ENCODE peak calls at places on chromosomes 11 and 22, in seven cellular contexts. T is astrocyte of the cerebellum, P is AG04449, U is stomach, A is adrenal gland, L is body of pancreas, M is IMR-90. F is an unnamed sample.

GRCh38 chr11:89220684-89221339 is 43.1 kb downstream of the TYR start:
- DNase-seq in T (no peak), P (no peak), U (no peak), A (no peak), L (no peak), M (no peak), F (no peak)

GRCh38 chr11:115409691-115410220 is 94.5 kb downstream of the CADM1 start:
- DNase-seq in T (no peak), P (no peak), U (no peak), A (no peak), L (peak), M (peak), F (no peak)

GRCh38 chr22:44659140-44659539 is 42.9 kb upstream of the PRR5 start:
- DNase-seq in T (no peak), P (no peak), U (no peak), A (no peak), L (no peak), M (no peak), F (no peak)

GRCh38 chr11:111426615-111427014 is 47.5 kb upstream of the POU2AF1 start:
- DNase-seq in T (no peak), P (no peak), U (no peak), A (no peak), L (no peak), M (no peak), F (no peak)

GRCh38 chr11:121473064-121473777 is 20.5 kb upstream of the SORL1-AS1 start:
- DNase-seq in T (no peak), P (no peak), U (no peak), A (no peak), L (no peak), M (peak), F (no peak)

GRCh38 chr11:48055292-48056132 is 75.2 kb downstream of the PTPRJ start:
- DNase-seq in T (peak), P (no peak), U (peak), A (no peak), L (peak), M (peak), F (peak)

GRCh38 chr11:18013790-18014507 is 1.1 kb upstream of the SERGEF start:
- DNase-seq in T (no peak), P (no peak), U (no peak), A (peak), L (peak), M (no peak), F (no peak)

GRCh38 chr11:94656968-94657367 is 89.8 kb downstream of the PIWIL4 start:
- DNase-seq in T (no peak), P (no peak), U (no peak), A (no peak), L (no peak), M (no peak), F (no peak)

GRCh38 chr22:46149493-46149997 is 781 bp upstream of the PPARA start:
- DNase-seq in T (no peak), P (no peak), U (peak), A (peak), L (peak), M (no peak), F (no peak)

GRCh38 chr11:7775689-7776088 is 21.1 kb downstream of the OR5P2 start:
- DNase-seq in T (no peak), P (no peak), U (no peak), A (no peak), L (no peak), M (no peak), F (no peak)

GRCh38 chr22:48492371-48493320 is 1335.0 kb downstream of the BRD1 start:
- DNase-seq in T (peak), P (peak), U (peak), A (peak), L (peak), M (peak), F (peak)

GRCh38 chr22:24391836-24392217 is 35.6 kb upstream of the ADORA2A start:
- DNase-seq in T (no peak), P (peak), U (no peak), A (no peak), L (no peak), M (peak), F (no peak)

GRCh38 chr11:57095896-57096295 is 85.9 kb upstream of the LRRC55 start:
- DNase-seq in T (no peak), P (no peak), U (no peak), A (no peak), L (no peak), M (no peak), F (no peak)

GRCh38 chr11:114078423-114078822 is 18.9 kb downstream of the ZBTB16 start:
- DNase-seq in T (no peak), P (no peak), U (no peak), A (no peak), L (no peak), M (no peak), F (no peak)

GRCh38 chr22:49546811-49547585 is 280.7 kb downstream of the BRD1 start:
- DNase-seq in T (no peak), P (no peak), U (no peak), A (no peak), L (peak), M (no peak), F (no peak)

GRCh38 chr22:21025266-21025665 is 7.1 kb downstream of the SLC7A4 start:
- DNase-seq in T (no peak), P (no peak), U (no peak), A (no peak), L (no peak), M (no peak), F (no peak)

GRCh38 chr11:3932698-3933097 is 77.2 kb downstream of the STIM1 start:
- DNase-seq in T (no peak), P (no peak), U (no peak), A (no peak), L (no peak), M (no peak), F (no peak)

GRCh38 chr11:13287681-13288080 is 10.1 kb downstream of the BMAL1 start:
- DNase-seq in T (no peak), P (no peak), U (no peak), A (no peak), L (no peak), M (no peak), F (no peak)

GRCh38 chr11:84247931-84248330 is 961.8 kb upstream of the CCDC90B start:
- DNase-seq in T (peak), P (no peak), U (no peak), A (peak), L (no peak), M (no peak), F (no peak)

GRCh38 chr11:4048340-4048739 is 46.3 kb upstream of the RRM1 start:
- DNase-seq in T (no peak), P (no peak), U (no peak), A (no peak), L (no peak), M (peak), F (no peak)

GRCh38 chr11:103700605-103701004 is 335.8 kb upstream of the DDI1 start:
- DNase-seq in T (no peak), P (peak), U (no peak), A (no peak), L (no peak), M (peak), F (peak)

GRCh38 chr22:23306926-23307325 is 126.6 kb downstream of the BCR start:
- DNase-seq in T (no peak), P (no peak), U (no peak), A (no peak), L (no peak), M (no peak), F (no peak)

GRCh38 chr11:32420139-32420538 is 15.2 kb downstream of the WT1 start:
- DNase-seq in T (no peak), P (no peak), U (no peak), A (no peak), L (no peak), M (no peak), F (no peak)

GRCh38 chr11:71059662-71060061 is 192.7 kb downstream of the SHANK2 start:
- DNase-seq in T (no peak), P (no peak), U (no peak), A (no peak), L (no peak), M (no peak), F (no peak)

GRCh38 chr22:34620832-34621231 is 445.1 kb upstream of the ISX start:
- DNase-seq in T (no peak), P (no peak), U (no peak), A (no peak), L (no peak), M (no peak), F (no peak)

GRCh38 chr11:128291043-128291442 is 296.3 kb downstream of the ETS1 start:
- DNase-seq in T (no peak), P (no peak), U (no peak), A (no peak), L (no peak), M (no peak), F (no peak)

GRCh38 chr22:44885806-44886360 is 123.9 kb downstream of the PHF21B start:
- DNase-seq in T (no peak), P (no peak), U (no peak), A (peak), L (no peak), M (no peak), F (no peak)

GRCh38 chr11:27046956-27047355 is 6.3 kb downstream of the BBOX1 start:
- DNase-seq in T (no peak), P (no peak), U (no peak), A (no peak), L (no peak), M (no peak), F (no peak)

GRCh38 chr11:112885744-112886706 is 75.2 kb upstream of the NCAM1 start:
- DNase-seq in T (no peak), P (no peak), U (no peak), A (no peak), L (no peak), M (no peak), F (peak)

GRCh38 chr11:1192741-1193325 is 30.0 kb upstream of the MUC5B start:
- DNase-seq in T (no peak), P (no peak), U (no peak), A (no peak), L (peak), M (no peak), F (no peak)

GRCh38 chr11:112345708-112346107 is 85.0 kb upstream of the PLET1 start:
- DNase-seq in T (no peak), P (no peak), U (no peak), A (no peak), L (no peak), M (no peak), F (no peak)

GRCh38 chr11:56911312-56911711 is 77.4 kb upstream of the OR5AK2 start:
- DNase-seq in T (no peak), P (no peak), U (no peak), A (no peak), L (no peak), M (no peak), F (no peak)

GRCh38 chr11:90930252-90930651 is 707.4 kb upstream of the CHORDC1 start:
- DNase-seq in T (no peak), P (no peak), U (no peak), A (no peak), L (no peak), M (no peak), F (no peak)
- TF ChIP-seq CTCF in T (no peak), P (no peak), U (no peak), A (no peak), L (no peak), M (no peak), F (peak)

GRCh38 chr11:107017104-107017432 is 1.2 kb downstream of the GUCY1A2 start:
- DNase-seq in T (no peak), P (no peak), U (no peak), A (no peak), L (no peak), M (no peak), F (no peak)
- H3K4me3 ChIP-seq in T (peak), P (peak), U (peak), A (no peak), L (no peak), M (no peak), F (peak)

DNA sequence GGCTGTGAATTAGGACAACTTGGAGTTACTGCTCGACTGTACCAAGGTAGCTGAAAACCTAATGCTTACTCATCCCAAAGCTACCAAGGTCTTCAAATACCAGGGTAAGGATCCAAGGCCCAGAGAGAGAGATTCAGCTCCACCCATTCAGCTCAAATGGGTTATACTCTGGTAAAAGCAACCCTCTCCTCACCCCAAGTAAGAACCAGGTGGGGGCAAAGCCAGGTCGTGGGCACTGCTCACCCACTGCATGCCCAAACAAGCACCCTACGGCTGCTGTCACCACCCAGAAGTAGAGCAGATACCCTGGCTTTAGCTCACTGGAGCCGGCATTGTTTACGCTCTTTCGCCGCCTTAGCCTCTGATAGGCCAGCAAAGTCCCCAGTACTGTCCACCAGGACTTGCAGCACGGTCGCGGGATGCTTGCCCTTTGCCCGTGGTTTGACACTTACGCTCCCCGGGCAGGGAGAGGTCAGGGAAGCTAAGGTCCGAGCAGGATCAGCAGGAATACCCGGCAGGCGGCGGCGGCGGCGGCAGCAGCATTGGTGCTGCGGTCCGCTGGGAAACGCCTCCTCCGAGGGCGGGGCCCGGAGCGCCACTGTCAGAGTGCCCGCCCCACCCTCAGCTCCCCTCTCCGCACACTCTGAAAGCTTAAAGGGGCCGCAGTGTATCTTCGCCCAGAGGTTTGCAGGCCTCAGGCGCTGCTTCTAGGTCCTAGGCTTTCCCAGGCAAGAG is 19.6 kb downstream of the CKAP5 start:
- DNase-seq in T (peak), P (no peak), U (peak), A (peak), L (peak), M (peak), F (no peak)
- TF ChIP-seq CTCF in T (peak), P (peak), U (no peak), A (peak), L (no peak), M (no peak), F (no peak)

DNA sequence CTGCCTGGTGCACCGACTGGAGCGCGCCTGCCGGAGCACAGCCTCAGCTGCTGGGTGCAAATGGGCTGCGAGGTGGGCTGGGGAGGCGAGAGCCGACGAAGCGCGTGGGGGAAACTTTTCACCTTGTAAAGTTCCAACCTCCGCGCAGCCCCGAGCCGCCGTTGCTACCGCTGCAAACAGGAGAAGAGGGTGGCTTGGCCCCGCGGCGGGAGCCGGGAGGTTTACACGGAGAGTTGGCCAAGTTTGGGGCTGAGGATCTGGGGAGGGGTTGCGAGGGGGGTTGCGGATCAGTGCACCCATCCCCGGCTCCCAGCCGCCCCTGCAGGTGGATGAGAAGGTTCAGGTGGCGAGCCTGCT is 566 bp downstream of the FAT3 start:
- DNase-seq in T (no peak), P (no peak), U (no peak), A (no peak), L (no peak), M (no peak), F (no peak)
- H3K4me3 ChIP-seq in T (peak), P (peak), U (peak), A (no peak), L (no peak), M (peak), F (peak)

GRCh38 chr11:66344550-66345315 is at the start of gene BRMS1:
- DNase-seq in T (peak), P (peak), U (peak), A (peak), L (peak), M (peak), F (peak)
- TF ChIP-seq CTCF in T (peak), P (no peak), U (no peak), A (peak), L (no peak), M (no peak), F (no peak)

GRCh38 chr11:9263840-9264380 is 1.2 kb downstream of the DENND5A start:
- DNase-seq in T (no peak), P (no peak), U (no peak), A (no peak), L (no peak), M (peak), F (peak)
- H3K4me3 ChIP-seq in T (peak), P (peak), U (peak), A (peak), L (no peak), M (peak), F (peak)

DNA sequence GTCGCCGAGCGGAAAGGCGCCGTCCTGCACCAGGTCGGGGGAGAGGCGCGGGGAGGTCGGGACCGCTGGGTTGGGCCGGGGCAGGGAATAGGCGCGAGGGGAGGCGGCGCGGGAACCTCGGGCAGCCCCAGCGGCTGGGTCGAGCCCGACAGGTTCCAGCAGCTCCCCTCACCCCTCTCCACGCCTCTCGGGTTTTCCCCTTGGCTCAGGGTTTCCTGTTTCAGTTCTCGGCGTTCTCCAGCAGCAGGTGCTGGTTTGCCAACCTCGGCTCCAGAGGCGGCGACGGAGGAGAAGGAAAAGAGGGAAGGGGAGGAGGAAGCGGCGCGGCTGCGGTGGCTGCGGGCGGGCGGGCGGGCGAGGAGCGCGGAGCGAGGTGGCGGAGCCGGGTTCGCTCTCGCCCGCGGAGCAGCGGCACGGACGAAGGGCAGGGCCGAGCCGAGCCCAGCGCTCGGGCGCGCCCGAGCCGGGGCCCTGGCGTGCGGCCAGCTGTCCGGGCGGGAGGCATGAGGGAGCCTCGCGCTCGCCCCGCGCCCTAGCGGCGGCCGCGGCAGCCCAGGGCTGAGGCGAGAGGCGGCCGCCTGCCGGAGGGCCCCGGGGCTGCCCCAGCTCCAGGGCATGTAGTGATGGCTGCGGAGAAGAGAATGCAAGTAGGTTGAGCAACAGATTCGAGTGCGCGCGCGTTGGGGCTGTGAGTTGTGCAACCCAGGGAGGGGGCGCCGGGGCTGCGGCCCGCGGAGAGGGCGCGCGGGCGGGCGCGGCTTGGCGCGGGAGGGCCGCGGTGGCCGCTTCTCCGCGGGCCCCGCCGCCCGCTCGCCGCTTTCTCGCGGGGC is at the start of gene ZC3H12C:
- DNase-seq in T (peak), P (no peak), U (peak), A (peak), L (peak), M (peak), F (peak)
- TF ChIP-seq CTCF in T (peak), P (peak), U (no peak), A (peak), L (peak), M (peak), F (peak)

F was measured in epithelial cell of proximal tubule.